ENCODE peak calls at places on chromosomes 2 and 18, in four cellular contexts. R is Panc1; C is CD4-positive, alpha-beta memory T cell; Z is keratinocyte. L is an unnamed sample. For H3K4me1, the result is how much of the 10 kb centered on the place peaks cover.

GRCh38 chr18:76757343-76757742 is 65.0 kb upstream of the ZNF236 start:
- DNase-seq in R (no peak), C (no peak), Z (no peak), L (no peak)

GRCh38 chr2:70645733-70646420 is 92.3 kb upstream of the TGFA start:
- DNase-seq in R (no peak), C (no peak), Z (no peak), L (no peak)

GRCh38 chr18:54825626-54826344 is 2.5 kb upstream of the RAB27B start:
- DNase-seq in R (no peak), C (no peak), Z (no peak), L (no peak)

GRCh38 chr2:48165066-48165753 is 258.9 kb upstream of the FBXO11 start:
- DNase-seq in R (no peak), C (no peak), Z (no peak), L (no peak)

GRCh38 chr2:143909577-143909976 is 610.3 kb downstream of the ZEB2 start:
- DNase-seq in R (no peak), C (no peak), Z (no peak), L (no peak)

GRCh38 chr2:191385416-191386160 is 140.4 kb downstream of the MYO1B start:
- DNase-seq in R (no peak), C (no peak), Z (no peak), L (no peak)

GRCh38 chr2:37855283-37856041 is 69.6 kb upstream of the RMDN2 start:
- DNase-seq in R (no peak), C (no peak), Z (no peak), L (peak)

GRCh38 chr2:144181006-144181405 is 338.9 kb downstream of the ZEB2 start:
- DNase-seq in R (no peak), C (no peak), Z (no peak), L (no peak)

GRCh38 chr2:170465241-170465640 is 249.9 kb upstream of the SP5 start:
- DNase-seq in R (no peak), C (no peak), Z (no peak), L (no peak)

GRCh38 chr18:31309115-31309514 is 8.8 kb upstream of the DSG1 start:
- DNase-seq in R (no peak), C (no peak), Z (no peak), L (no peak)

GRCh38 chr2:11802782-11803191 is 56.4 kb downstream of the LPIN1 start:
- DNase-seq in R (no peak), C (no peak), Z (no peak), L (no peak)

GRCh38 chr18:42413870-42414269 is 458.8 kb downstream of the PIK3C3 start:
- DNase-seq in R (no peak), C (no peak), Z (no peak), L (no peak)

GRCh38 chr18:55588001-55588875 is at the start of gene TCF4:
- DNase-seq in R (no peak), C (no peak), Z (no peak), L (peak)

GRCh38 chr18:23365602-23366001 is 87.5 kb upstream of the RIOK3 start:
- DNase-seq in R (no peak), C (no peak), Z (no peak), L (peak)

GRCh38 chr2:230520875-230521155 is 104.8 kb downstream of the SP100 start:
- DNase-seq in R (peak), C (no peak), Z (no peak), L (no peak)

GRCh38 chr18:48989304-48990284 is 38.8 kb upstream of the SMAD7 start:
- DNase-seq in R (no peak), C (no peak), Z (no peak), L (no peak)

GRCh38 chr2:46187112-46187618 is 110.0 kb upstream of the EPAS1 start:
- DNase-seq in R (no peak), C (no peak), Z (no peak), L (no peak)

GRCh38 chr2:217705461-217705860 is 297.3 kb downstream of the TNS1 start:
- DNase-seq in R (no peak), C (no peak), Z (no peak), L (no peak)

GRCh38 chr2:61715501-61715900 is 138.4 kb downstream of the FAM161A start:
- DNase-seq in R (no peak), C (no peak), Z (no peak), L (no peak)

GRCh38 chr2:160695402-160696060 is 201.9 kb upstream of the RBMS1 start:
- DNase-seq in R (no peak), C (no peak), Z (peak), L (no peak)
- H3K27ac ChIP-seq in R (no peak), C (no peak), Z (peak), L (no peak)

GRCh38 chr2:97908208-97908676 is 87.5 kb downstream of the TMEM131 start:
- DNase-seq in R (no peak), C (no peak), Z (no peak), L (no peak)
- H3K4me1 ChIP-seq in R (under half), C (under half), Z (under half), L (under half)

DNA sequence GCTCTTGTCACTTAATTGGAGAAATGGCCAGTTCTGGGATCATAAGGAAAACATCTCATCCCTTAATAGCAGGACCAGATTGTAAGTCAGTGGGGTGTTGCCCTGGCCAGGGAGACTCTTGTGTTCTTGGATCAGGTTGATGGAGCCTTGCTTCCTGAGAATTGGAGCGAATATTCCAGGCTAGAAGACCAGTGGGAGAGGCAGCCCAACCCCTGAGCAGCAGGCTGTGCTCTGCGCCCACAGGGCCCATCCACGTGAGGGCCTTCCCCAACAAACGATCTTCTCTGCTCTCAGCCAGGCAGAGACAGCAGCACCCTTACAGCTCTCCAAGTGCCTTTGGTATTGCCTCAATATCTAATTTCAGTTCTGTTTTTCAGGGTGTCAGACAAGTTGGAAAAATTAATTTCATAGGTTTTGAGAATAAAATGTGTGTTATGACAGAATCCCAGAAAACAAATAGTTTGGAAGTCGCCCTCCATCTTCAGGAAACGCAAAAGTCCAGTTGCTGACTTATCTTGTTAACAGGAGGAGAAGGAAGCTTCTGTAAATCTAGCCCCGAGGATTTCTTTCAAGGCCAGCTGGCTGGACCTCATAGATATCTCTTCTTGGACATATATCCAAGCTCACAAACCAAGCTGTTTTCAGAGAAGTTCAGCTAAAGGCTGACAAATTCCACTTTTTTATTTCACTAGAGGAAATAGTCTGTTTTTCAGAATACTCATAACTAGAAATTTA is 105.4 kb downstream of the COPS8 start:
- DNase-seq in R (no peak), C (no peak), Z (no peak), L (peak)
- H3K27ac ChIP-seq in R (peak), C (no peak), Z (no peak), L (peak)

GRCh38 chr2:216283038-216283900 is 89.0 kb downstream of the MARCHF4 start:
- DNase-seq in R (peak), C (no peak), Z (no peak), L (no peak)
- H3K4me1 ChIP-seq in R (under half), C (under half), Z (under half), L (under half)

GRCh38 chr18:70448588-70448987 is 159.7 kb downstream of the SOCS6 start:
- DNase-seq in R (no peak), C (no peak), Z (no peak), L (no peak)
- H3K27ac ChIP-seq in R (peak), C (no peak), Z (no peak), L (no peak)

GRCh38 chr2:223465793-223466192 is 136.4 kb downstream of the SCG2 start:
- DNase-seq in R (no peak), C (no peak), Z (peak), L (peak)

GRCh38 chr2:223460774-223461211 is 141.4 kb downstream of the SCG2 start:
- DNase-seq in R (no peak), C (no peak), Z (peak), L (no peak)

GRCh38 chr2:223467194-223467593 is 135.0 kb downstream of the SCG2 start:
- DNase-seq in R (no peak), C (no peak), Z (no peak), L (no peak)

GRCh38 chr2:223459328-223459939 is 142.7 kb downstream of the SCG2 start:
- DNase-seq in R (no peak), C (no peak), Z (no peak), L (no peak)

GRCh38 chr2:223464071-223464470 is 138.1 kb downstream of the SCG2 start:
- DNase-seq in R (no peak), C (no peak), Z (no peak), L (no peak)
- H3K4me1 ChIP-seq in R (under half), C (under half), Z (under half), L (under half)

GRCh38 chr18:44691148-44691925 is 10.6 kb downstream of the SETBP1 start:
- DNase-seq in R (no peak), C (no peak), Z (no peak), L (no peak)
- H3K27ac ChIP-seq in R (no peak), C (no peak), Z (no peak), L (no peak)

GRCh38 chr2:237692601-237693079 is 65.3 kb downstream of the LRRFIP1 start:
- DNase-seq in R (no peak), C (peak), Z (no peak), L (peak)
- H3K4me1 ChIP-seq in R (under half), C (half or more), Z (half or more), L (under half)

L was measured in lung.